ENCODE peak calls at places on chromosomes 12 and 14, in five cellular contexts. One of them, this sample, is unnamed.

GRCh38 chr12:110355080-110355479 is 48.4 kb downstream of the ANAPC7 start:
- DNase-seq in cardiac fibroblast: no peak
- DNase-seq in effector memory CD8-positive, alpha-beta T cell: no peak
- DNase-seq in GM23338: peak
- DNase-seq in occipital lobe: no peak
- DNase-seq in this sample: no peak

GRCh38 chr12:115450710-115451109 is 766.7 kb upstream of the TBX3 start:
- DNase-seq in cardiac fibroblast: no peak
- DNase-seq in occipital lobe: no peak
- DNase-seq in effector memory CD8-positive, alpha-beta T cell: no peak
- DNase-seq in GM23338: no peak
- DNase-seq in this sample: no peak

GRCh38 chr12:26614217-26614616 is 218.8 kb downstream of the ITPR2 start:
- DNase-seq in effector memory CD8-positive, alpha-beta T cell: no peak
- DNase-seq in occipital lobe: no peak
- DNase-seq in GM23338: peak
- DNase-seq in cardiac fibroblast: peak
- DNase-seq in this sample: no peak

GRCh38 chr12:95147836-95148235 is 69.4 kb downstream of the FGD6 start:
- DNase-seq in occipital lobe: no peak
- DNase-seq in effector memory CD8-positive, alpha-beta T cell: no peak
- DNase-seq in cardiac fibroblast: no peak
- DNase-seq in GM23338: peak
- DNase-seq in this sample: no peak

GRCh38 chr12:55642275-55643068 is 5.8 kb downstream of the OR10P1 start:
- DNase-seq in effector memory CD8-positive, alpha-beta T cell: no peak
- DNase-seq in cardiac fibroblast: no peak
- DNase-seq in occipital lobe: no peak
- DNase-seq in GM23338: no peak
- DNase-seq in this sample: no peak

GRCh38 chr14:93743270-93744060 is 44.8 kb downstream of the PRIMA1 start:
- DNase-seq in effector memory CD8-positive, alpha-beta T cell: no peak
- DNase-seq in cardiac fibroblast: no peak
- DNase-seq in occipital lobe: no peak
- DNase-seq in GM23338: no peak
- DNase-seq in this sample: no peak

GRCh38 chr14:32250681-32251080 is 47.6 kb upstream of the RNU6-8 start:
- DNase-seq in GM23338: no peak
- DNase-seq in occipital lobe: no peak
- DNase-seq in effector memory CD8-positive, alpha-beta T cell: no peak
- DNase-seq in cardiac fibroblast: no peak
- DNase-seq in this sample: no peak

GRCh38 chr12:112978163-112979081 is at the start of gene OAS2:
- DNase-seq in cardiac fibroblast: peak
- DNase-seq in GM23338: peak
- DNase-seq in effector memory CD8-positive, alpha-beta T cell: peak
- DNase-seq in occipital lobe: no peak
- DNase-seq in this sample: no peak

GRCh38 chr12:122527478-122527944 is 462 bp downstream of the KNTC1 start:
- DNase-seq in GM23338: peak
- DNase-seq in effector memory CD8-positive, alpha-beta T cell: no peak
- DNase-seq in cardiac fibroblast: peak
- DNase-seq in occipital lobe: no peak
- DNase-seq in this sample: no peak

GRCh38 chr12:40055776-40056175 is 50.1 kb downstream of the SLC2A13 start:
- DNase-seq in occipital lobe: no peak
- DNase-seq in effector memory CD8-positive, alpha-beta T cell: no peak
- DNase-seq in cardiac fibroblast: no peak
- DNase-seq in GM23338: no peak
- DNase-seq in this sample: no peak

GRCh38 chr12:109991586-109991985 is 4.6 kb downstream of the GIT2 start:
- DNase-seq in occipital lobe: no peak
- DNase-seq in GM23338: no peak
- DNase-seq in effector memory CD8-positive, alpha-beta T cell: no peak
- DNase-seq in cardiac fibroblast: no peak
- DNase-seq in this sample: no peak

GRCh38 chr12:98208846-98209245 is 306.5 kb upstream of the TMPO start:
- DNase-seq in effector memory CD8-positive, alpha-beta T cell: no peak
- DNase-seq in GM23338: no peak
- DNase-seq in occipital lobe: no peak
- DNase-seq in cardiac fibroblast: no peak
- DNase-seq in this sample: no peak

GRCh38 chr12:22631863-22632463 is 7.0 kb downstream of the ETNK1 start:
- DNase-seq in cardiac fibroblast: peak
- DNase-seq in effector memory CD8-positive, alpha-beta T cell: no peak
- DNase-seq in GM23338: peak
- DNase-seq in occipital lobe: no peak
- DNase-seq in this sample: no peak

This sample was measured in dorsolateral prefrontal cortex.